ENCODE peak calls at places on chromosomes 16 and 17, in five cellular contexts. G, V, L, K and Q are unnamed samples.

GRCh38 chr17:60106377-60107059 is 27.8 kb upstream of the HEATR6 start:
- DNase-seq in L (no peak), K (no peak), V (no peak), G (no peak), Q (no peak)

GRCh38 chr16:57866529-57866918 is 64.2 kb upstream of the KIFC3 start:
- DNase-seq in G (no peak), K (no peak), V (no peak), L (no peak), Q (no peak)

GRCh38 chr16:78364501-78364900 is 265.0 kb downstream of the WWOX start:
- DNase-seq in K (peak), V (no peak), L (peak), G (no peak), Q (no peak)

GRCh38 chr17:45850011-45850410 is 5.3 kb downstream of the SPPL2C start:
- DNase-seq in V (no peak), L (no peak), K (no peak), G (no peak), Q (no peak)

GRCh38 chr16:79008036-79008868 is 592.3 kb downstream of the MAF start:
- DNase-seq in L (no peak), V (no peak), K (peak), G (no peak), Q (no peak)

GRCh38 chr16:49094471-49094870 is 187.2 kb downstream of the CBLN1 start:
- DNase-seq in K (no peak), G (no peak), L (no peak), V (no peak), Q (no peak)

GRCh38 chr17:28367641-28368305 is 2.3 kb downstream of the VTN start:
- DNase-seq in K (no peak), V (no peak), G (no peak), L (no peak), Q (no peak)

GRCh38 chr16:56849690-56850680 is 15.0 kb upstream of the SLC12A3 start:
- DNase-seq in V (no peak), L (no peak), K (no peak), G (no peak), Q (no peak)

GRCh38 chr16:20798364-20798763 is 7.9 kb downstream of the ERI2 start:
- DNase-seq in V (no peak), G (no peak), K (no peak), L (no peak), Q (no peak)

GRCh38 chr16:30065943-30066881 is 652 bp downstream of the ALDOA start:
- DNase-seq in G (no peak), K (peak), V (peak), L (no peak), Q (no peak)

GRCh38 chr17:45394913-45395568 is 37.6 kb downstream of the ARHGAP27 start:
- DNase-seq in V (peak), K (peak), G (peak), L (peak), Q (peak)

GRCh38 chr17:50203086-50203485 is 1.7 kb upstream of the COL1A1 start:
- DNase-seq in L (no peak), K (no peak), V (no peak), G (no peak), Q (no peak)

GRCh38 chr17:66089764-66090163 is 102.2 kb downstream of the CEP112 start:
- DNase-seq in V (no peak), L (no peak), G (no peak), K (no peak), Q (no peak)

GRCh38 chr16:60945225-60945624 is 1091.0 kb downstream of the CDH8 start:
- DNase-seq in L (no peak), K (peak), V (peak), G (peak), Q (peak)

GRCh38 chr17:75855310-75856061 is at the start of gene WBP2:
- DNase-seq in L (peak), G (peak), V (peak), K (peak), Q (peak)

GRCh38 chr16:27404163-27404823 is 2.3 kb downstream of the IL21R start:
- DNase-seq in G (no peak), K (no peak), L (no peak), V (no peak), Q (no peak)

GRCh38 chr16:14401839-14402115 is 228.3 kb downstream of the PARN start:
- DNase-seq in L (no peak), G (no peak), K (no peak), V (no peak), Q (no peak)

GRCh38 chr16:76748698-76749097 is 442.3 kb upstream of the MON1B start:
- DNase-seq in G (no peak), K (no peak), L (no peak), V (no peak), Q (no peak)

GRCh38 chr17:31697838-31698237 is 161.2 kb downstream of the COPRS start:
- DNase-seq in V (no peak), K (no peak), G (no peak), L (no peak), Q (no peak)

GRCh38 chr17:31696184-31696602 is 162.9 kb downstream of the COPRS start:
- DNase-seq in V (peak), G (no peak), K (no peak), L (no peak), Q (no peak)

GRCh38 chr17:31698751-31699150 is 160.3 kb downstream of the COPRS start:
- DNase-seq in V (no peak), L (no peak), K (no peak), G (no peak), Q (no peak)

GRCh38 chr17:31695456-31696090 is 163.5 kb downstream of the COPRS start:
- DNase-seq in V (no peak), G (no peak), L (no peak), K (no peak), Q (no peak)

DNA sequence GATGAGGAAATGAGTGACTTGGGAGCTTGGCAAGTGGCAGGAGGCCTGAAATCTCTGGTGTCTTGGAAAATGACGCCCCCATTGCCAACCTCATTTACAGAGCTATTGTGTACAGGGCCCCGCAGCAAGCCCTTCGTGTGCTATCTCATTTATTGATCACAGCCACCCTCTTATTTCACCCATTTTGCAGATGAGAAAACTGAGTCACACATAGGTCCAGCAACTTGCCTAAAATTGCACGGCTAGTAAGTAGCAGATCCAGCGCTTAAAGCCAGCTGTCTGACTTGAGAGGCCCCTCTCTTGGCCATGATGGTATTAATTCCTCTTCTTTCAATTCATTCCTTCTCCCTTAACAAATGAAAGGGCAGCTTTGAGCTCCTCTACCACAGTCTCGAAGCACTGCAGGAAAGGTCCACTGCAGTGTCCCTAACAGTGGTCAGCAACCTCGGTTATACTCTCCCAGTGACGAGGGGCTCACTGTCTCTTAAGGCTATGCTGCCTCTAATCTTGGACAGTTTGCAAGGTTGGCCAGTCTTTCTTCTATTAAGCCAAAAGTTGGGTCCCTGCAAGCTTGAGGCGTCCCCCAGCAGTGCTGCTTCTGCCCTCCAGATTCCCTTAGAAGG is 162.2 kb downstream of the COPRS start:
- DNase-seq in K (no peak), G (no peak), L (no peak), V (no peak), Q (no peak)
- H3K4me3 ChIP-seq in K (no peak), G (no peak), L (no peak), V (no peak), Q (no peak)

GRCh38 chr16:31569360-31569717 is 41.6 kb downstream of the AHSP start:
- DNase-seq in V (peak), G (no peak), K (no peak), L (no peak), Q (no peak)

DNA sequence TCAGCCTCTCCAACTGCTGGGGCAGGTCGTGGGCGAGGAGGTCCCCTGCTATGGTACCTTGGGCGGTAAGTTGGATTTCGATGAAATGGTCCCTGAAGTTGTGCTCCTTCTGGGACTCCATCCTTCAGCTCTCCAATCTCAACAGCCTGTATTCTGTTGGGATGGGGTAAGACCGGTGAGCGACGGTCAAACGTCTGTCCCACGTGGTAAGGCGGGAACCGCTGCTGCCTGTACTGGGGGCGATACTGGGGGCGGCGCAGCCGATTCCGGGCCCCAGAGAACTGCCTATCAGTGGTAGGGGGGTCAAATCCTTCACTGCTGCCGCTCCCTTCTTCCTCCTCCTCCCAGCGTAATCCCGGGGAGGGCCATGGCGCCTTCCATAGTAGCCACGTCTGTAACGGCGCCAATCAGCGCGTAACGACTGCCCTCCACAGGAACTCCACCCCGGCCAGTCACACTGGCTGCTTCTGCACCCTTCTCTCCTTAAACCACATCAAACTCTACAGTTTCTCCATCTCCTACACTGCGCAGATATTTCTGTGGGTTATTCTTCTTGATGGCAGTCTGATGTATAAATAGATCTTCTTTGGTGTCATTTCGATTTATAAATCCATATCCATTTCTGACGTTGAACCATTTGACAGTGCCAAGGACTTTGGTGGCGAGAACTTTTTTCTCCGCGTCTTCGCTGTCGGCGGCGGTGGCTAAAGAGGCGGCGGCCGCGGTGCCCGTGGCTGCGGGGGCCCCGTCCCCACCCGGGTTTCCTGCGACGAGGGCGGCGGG is 41.1 kb downstream of the AHSP start:
- DNase-seq in K (no peak), V (peak), G (peak), L (no peak), Q (no peak)
- TF ChIP-seq EZH2 in K (no peak), V (peak), G (no peak), L (no peak), Q (no peak)

GRCh38 chr17:81534157-81535006 is 6.2 kb downstream of the FSCN2 start:
- DNase-seq in K (no peak), G (no peak), L (no peak), V (no peak), Q (no peak)
- TF ChIP-seq POLR2AphosphoS5 in K (no peak), G (no peak), L (no peak), V (no peak), Q (peak)

GRCh38 chr16:90077757-90078593 is 844 bp upstream of the PRDM7 start:
- DNase-seq in K (peak), L (peak), V (peak), G (no peak), Q (no peak)
- H3K4me3 ChIP-seq in K (peak), L (peak), V (peak), G (peak), Q (peak)

DNA sequence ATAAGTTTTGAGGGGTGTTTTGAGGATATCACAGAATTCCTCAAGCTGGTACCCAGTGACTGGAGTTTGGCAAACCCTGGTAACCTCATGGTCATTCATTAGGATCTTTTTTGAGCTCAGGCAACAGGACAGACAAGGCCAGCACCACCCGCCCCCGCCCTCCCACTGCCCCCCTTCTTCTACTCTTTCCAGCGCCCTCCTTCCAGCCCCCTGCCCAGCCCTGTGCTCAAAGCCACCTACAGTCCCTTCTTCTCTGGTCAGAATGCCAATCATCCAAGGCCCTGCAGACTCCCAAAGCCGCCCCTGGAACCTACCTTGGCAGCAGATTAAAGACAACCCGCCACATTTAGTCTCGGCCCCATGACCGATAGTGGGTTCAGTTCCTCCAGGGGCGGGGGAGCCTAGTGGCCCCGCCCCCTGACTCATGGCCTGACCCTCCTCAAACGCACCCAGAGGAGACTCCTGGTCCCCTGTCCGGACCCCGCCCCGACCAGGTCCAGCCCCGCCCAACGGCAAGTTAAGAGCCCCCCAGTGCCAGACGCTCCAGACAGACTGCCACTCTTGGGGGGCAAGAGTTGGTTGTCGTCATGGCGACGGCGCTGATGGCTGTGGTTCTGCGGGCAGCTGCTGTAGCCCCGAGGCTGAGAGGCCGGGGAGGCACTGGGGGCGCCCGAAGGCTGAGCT is at the start of gene NAGS:
- DNase-seq in G (no peak), V (peak), K (peak), L (no peak), Q (no peak)
- TF ChIP-seq EZH2 in G (no peak), V (no peak), K (no peak), L (no peak), Q (no peak)